ENCODE peak calls at places on chromosomes 12 and 14, in five cellular contexts. One of them, this sample, is unnamed.

GRCh38 chr14:24673534-24674203 is 39.7 kb upstream of the GZMB start:
- DNase-seq in CD8-positive, alpha-beta memory T cell: peak; percentile 84
- DNase-seq in suprapubic skin: no peak
- DNase-seq in SJSA1: no peak
- DNase-seq in neuronal stem cell: no peak
- DNase-seq in this sample: peak; percentile 65

GRCh38 chr12:130281157-130281799 is 56.4 kb upstream of the PIWIL1 start:
- DNase-seq in CD8-positive, alpha-beta memory T cell: no peak
- DNase-seq in suprapubic skin: no peak
- DNase-seq in SJSA1: no peak
- DNase-seq in neuronal stem cell: peak; percentile 23
- DNase-seq in this sample: no peak

GRCh38 chr12:51717325-51717925 is 126.4 kb downstream of the SCN8A start:
- DNase-seq in CD8-positive, alpha-beta memory T cell: no peak
- DNase-seq in suprapubic skin: no peak
- DNase-seq in SJSA1: no peak
- DNase-seq in neuronal stem cell: no peak
- DNase-seq in this sample: no peak

GRCh38 chr12:54213084-54213483 is 24.3 kb upstream of the SMUG1 start:
- DNase-seq in CD8-positive, alpha-beta memory T cell: no peak
- DNase-seq in suprapubic skin: no peak
- DNase-seq in SJSA1: no peak
- DNase-seq in neuronal stem cell: no peak
- DNase-seq in this sample: no peak

GRCh38 chr14:22819191-22819988 is 4.2 kb upstream of the SLC7A7 start:
- DNase-seq in CD8-positive, alpha-beta memory T cell: no peak
- DNase-seq in suprapubic skin: no peak
- DNase-seq in SJSA1: no peak
- DNase-seq in neuronal stem cell: no peak
- DNase-seq in this sample: no peak

GRCh38 chr12:119061208-119061796 is 80.0 kb downstream of the SRRM4 start:
- DNase-seq in CD8-positive, alpha-beta memory T cell: no peak
- DNase-seq in suprapubic skin: no peak
- DNase-seq in SJSA1: peak; percentile 40
- DNase-seq in neuronal stem cell: peak; percentile 80
- DNase-seq in this sample: no peak

GRCh38 chr12:107843351-107844311 is 69.1 kb downstream of the ASCL4 start:
- DNase-seq in CD8-positive, alpha-beta memory T cell: no peak
- DNase-seq in suprapubic skin: no peak
- DNase-seq in SJSA1: no peak
- DNase-seq in neuronal stem cell: peak; percentile 42
- DNase-seq in this sample: no peak

GRCh38 chr12:32240833-32241232 is 134.2 kb downstream of the BICD1 start:
- DNase-seq in CD8-positive, alpha-beta memory T cell: no peak
- DNase-seq in suprapubic skin: no peak
- DNase-seq in SJSA1: no peak
- DNase-seq in neuronal stem cell: no peak
- DNase-seq in this sample: no peak

GRCh38 chr12:132477009-132477702 is 12.8 kb upstream of the FBRSL1 start:
- DNase-seq in CD8-positive, alpha-beta memory T cell: no peak
- DNase-seq in suprapubic skin: no peak
- DNase-seq in SJSA1: no peak
- DNase-seq in neuronal stem cell: no peak
- DNase-seq in this sample: no peak

GRCh38 chr14:61599959-61600358 is 95.4 kb upstream of the HIF1A start:
- DNase-seq in CD8-positive, alpha-beta memory T cell: no peak
- DNase-seq in suprapubic skin: no peak
- DNase-seq in SJSA1: no peak
- DNase-seq in neuronal stem cell: no peak
- DNase-seq in this sample: no peak

GRCh38 chr14:68473794-68474193 is 319.1 kb downstream of the ZFP36L1 start:
- DNase-seq in CD8-positive, alpha-beta memory T cell: no peak
- DNase-seq in suprapubic skin: no peak
- DNase-seq in SJSA1: no peak
- DNase-seq in neuronal stem cell: no peak
- DNase-seq in this sample: no peak

GRCh38 chr14:23308721-23309445 is 2.2 kb downstream of the BCL2L2 start:
- DNase-seq in CD8-positive, alpha-beta memory T cell: no peak
- DNase-seq in suprapubic skin: no peak
- DNase-seq in SJSA1: no peak
- DNase-seq in neuronal stem cell: no peak
- DNase-seq in this sample: no peak

GRCh38 chr14:103706551-103707328 is 8.5 kb downstream of the XRCC3 start:
- DNase-seq in CD8-positive, alpha-beta memory T cell: no peak
- DNase-seq in suprapubic skin: no peak
- DNase-seq in SJSA1: no peak
- DNase-seq in neuronal stem cell: no peak
- DNase-seq in this sample: no peak

GRCh38 chr12:53999596-54000104 is 311 bp upstream of the HOXC9 start:
- DNase-seq in CD8-positive, alpha-beta memory T cell: no peak
- DNase-seq in suprapubic skin: no peak
- DNase-seq in SJSA1: peak; percentile 77
- DNase-seq in neuronal stem cell: no peak
- DNase-seq in this sample: no peak

GRCh38 chr12:21379218-21379617 is 6.5 kb downstream of the IAPP start:
- DNase-seq in CD8-positive, alpha-beta memory T cell: no peak
- DNase-seq in suprapubic skin: no peak
- DNase-seq in SJSA1: no peak
- DNase-seq in neuronal stem cell: no peak
- DNase-seq in this sample: no peak

GRCh38 chr14:79836577-79836976 is 374.7 kb downstream of the DIO2 start:
- DNase-seq in CD8-positive, alpha-beta memory T cell: no peak
- DNase-seq in suprapubic skin: no peak
- DNase-seq in SJSA1: no peak
- DNase-seq in neuronal stem cell: no peak
- DNase-seq in this sample: no peak

GRCh38 chr12:56029666-56030293 is 8.9 kb downstream of the IKZF4 start:
- DNase-seq in CD8-positive, alpha-beta memory T cell: no peak
- DNase-seq in suprapubic skin: no peak
- DNase-seq in SJSA1: peak; percentile 55
- DNase-seq in neuronal stem cell: no peak
- DNase-seq in this sample: no peak

GRCh38 chr14:63717704-63718103 is 10.2 kb downstream of the SGPP1 start:
- DNase-seq in CD8-positive, alpha-beta memory T cell: no peak
- DNase-seq in suprapubic skin: no peak
- DNase-seq in SJSA1: no peak
- DNase-seq in neuronal stem cell: no peak
- DNase-seq in this sample: no peak

GRCh38 chr14:99670361-99671229 is 13.5 kb upstream of the CYP46A1 start:
- DNase-seq in CD8-positive, alpha-beta memory T cell: peak; percentile 24
- DNase-seq in suprapubic skin: no peak
- DNase-seq in SJSA1: no peak
- DNase-seq in neuronal stem cell: peak; percentile 26
- DNase-seq in this sample: no peak

GRCh38 chr12:31820832-31821231 is 92.0 kb upstream of the AMN1 start:
- DNase-seq in CD8-positive, alpha-beta memory T cell: no peak
- DNase-seq in suprapubic skin: no peak
- DNase-seq in SJSA1: no peak
- DNase-seq in neuronal stem cell: no peak
- DNase-seq in this sample: no peak

GRCh38 chr14:95545769-95546168 is 10.9 kb downstream of the GLRX5 start:
- DNase-seq in CD8-positive, alpha-beta memory T cell: no peak
- DNase-seq in suprapubic skin: no peak
- DNase-seq in SJSA1: no peak
- DNase-seq in neuronal stem cell: no peak
- DNase-seq in this sample: no peak

GRCh38 chr14:24959791-24960331 is 90.1 kb downstream of the STXBP6 start:
- DNase-seq in CD8-positive, alpha-beta memory T cell: no peak
- DNase-seq in suprapubic skin: no peak
- DNase-seq in SJSA1: no peak
- DNase-seq in neuronal stem cell: no peak
- DNase-seq in this sample: no peak

GRCh38 chr14:75906680-75907280 is 75.0 kb downstream of the TGFB3 start:
- DNase-seq in CD8-positive, alpha-beta memory T cell: peak; percentile 68
- DNase-seq in suprapubic skin: peak; percentile 82
- DNase-seq in SJSA1: peak; percentile 52
- DNase-seq in neuronal stem cell: peak; percentile 59
- DNase-seq in this sample: peak; percentile 31

GRCh38 chr12:132207083-132207775 is 63.0 kb downstream of the NOC4L start:
- DNase-seq in CD8-positive, alpha-beta memory T cell: no peak
- DNase-seq in suprapubic skin: no peak
- DNase-seq in SJSA1: no peak
- DNase-seq in neuronal stem cell: no peak
- DNase-seq in this sample: no peak

GRCh38 chr14:95062220-95062619 is 95.1 kb downstream of the DICER1 start:
- DNase-seq in CD8-positive, alpha-beta memory T cell: no peak
- DNase-seq in suprapubic skin: no peak
- DNase-seq in SJSA1: no peak
- DNase-seq in neuronal stem cell: no peak
- DNase-seq in this sample: no peak

GRCh38 chr14:75418779-75419768 is 8.7 kb upstream of the JDP2 start:
- DNase-seq in CD8-positive, alpha-beta memory T cell: no peak
- DNase-seq in suprapubic skin: no peak
- DNase-seq in SJSA1: no peak
- DNase-seq in neuronal stem cell: peak; percentile 33
- DNase-seq in this sample: no peak

GRCh38 chr12:51836012-51836832 is 12.3 kb downstream of the FIGNL2 start:
- DNase-seq in CD8-positive, alpha-beta memory T cell: no peak
- DNase-seq in suprapubic skin: no peak
- DNase-seq in SJSA1: no peak
- DNase-seq in neuronal stem cell: no peak
- DNase-seq in this sample: no peak

GRCh38 chr12:74021937-74022336 is 515.7 kb upstream of the ATXN7L3B start:
- DNase-seq in CD8-positive, alpha-beta memory T cell: peak; percentile 30
- DNase-seq in suprapubic skin: no peak
- DNase-seq in SJSA1: peak; percentile 59
- DNase-seq in neuronal stem cell: peak; percentile 57
- DNase-seq in this sample: no peak

GRCh38 chr12:10031771-10032175 is 1.3 kb downstream of the CLEC9A start:
- DNase-seq in CD8-positive, alpha-beta memory T cell: no peak
- DNase-seq in suprapubic skin: no peak
- DNase-seq in SJSA1: peak; percentile 85
- DNase-seq in neuronal stem cell: no peak
- DNase-seq in this sample: no peak

GRCh38 chr14:74261288-74261687 is 22.0 kb downstream of the VSX2 start:
- DNase-seq in CD8-positive, alpha-beta memory T cell: no peak
- DNase-seq in suprapubic skin: no peak
- DNase-seq in SJSA1: no peak
- DNase-seq in neuronal stem cell: no peak
- DNase-seq in this sample: no peak

GRCh38 chr14:52949711-52950409 is 990 bp downstream of the FERMT2 start:
- DNase-seq in CD8-positive, alpha-beta memory T cell: no peak
- DNase-seq in suprapubic skin: no peak
- DNase-seq in SJSA1: no peak
- DNase-seq in neuronal stem cell: no peak
- DNase-seq in this sample: no peak

GRCh38 chr12:46386360-46386867 is 13.8 kb upstream of the SLC38A2 start:
- DNase-seq in CD8-positive, alpha-beta memory T cell: no peak
- DNase-seq in suprapubic skin: no peak
- DNase-seq in SJSA1: no peak
- DNase-seq in neuronal stem cell: no peak
- DNase-seq in this sample: no peak
- H3K4me1 ChIP-seq in CD8-positive, alpha-beta memory T cell: peaks cover 26% of the 10 kb centered on the region
- H3K4me1 ChIP-seq in suprapubic skin: peaks cover 83% of the 10 kb centered on the region
- H3K4me1 ChIP-seq in SJSA1: peaks cover 81% of the 10 kb centered on the region
- H3K4me1 ChIP-seq in neuronal stem cell: peaks cover 7% of the 10 kb centered on the region
- H3K4me1 ChIP-seq in this sample: peaks cover 7% of the 10 kb centered on the region

GRCh38 chr12:92402415-92402814 is 256.8 kb upstream of the BTG1 start:
- DNase-seq in CD8-positive, alpha-beta memory T cell: no peak
- DNase-seq in suprapubic skin: no peak
- DNase-seq in SJSA1: no peak
- DNase-seq in neuronal stem cell: no peak
- DNase-seq in this sample: no peak

GRCh38 chr12:92403210-92404175 is 257.8 kb upstream of the BTG1 start:
- DNase-seq in CD8-positive, alpha-beta memory T cell: peak; percentile 70
- DNase-seq in suprapubic skin: no peak
- DNase-seq in SJSA1: no peak
- DNase-seq in neuronal stem cell: no peak
- DNase-seq in this sample: peak; percentile 47

GRCh38 chr12:92408072-92408900 is 262.6 kb upstream of the BTG1 start:
- DNase-seq in CD8-positive, alpha-beta memory T cell: peak; percentile 59
- DNase-seq in suprapubic skin: no peak
- DNase-seq in SJSA1: peak; percentile 46
- DNase-seq in neuronal stem cell: no peak
- DNase-seq in this sample: peak; percentile 6

GRCh38 chr12:92404259-92404894 is 258.7 kb upstream of the BTG1 start:
- DNase-seq in CD8-positive, alpha-beta memory T cell: no peak
- DNase-seq in suprapubic skin: no peak
- DNase-seq in SJSA1: no peak
- DNase-seq in neuronal stem cell: no peak
- DNase-seq in this sample: no peak

GRCh38 chr12:92404921-92405320 is 259.3 kb upstream of the BTG1 start:
- DNase-seq in CD8-positive, alpha-beta memory T cell: no peak
- DNase-seq in suprapubic skin: no peak
- DNase-seq in SJSA1: no peak
- DNase-seq in neuronal stem cell: no peak
- DNase-seq in this sample: no peak
- H3K27ac ChIP-seq in CD8-positive, alpha-beta memory T cell: peak overlapping the region; percentile 41
- H3K27ac ChIP-seq in suprapubic skin: no peak overlapping the region
- H3K27ac ChIP-seq in SJSA1: no peak overlapping the region
- H3K27ac ChIP-seq in neuronal stem cell: no peak overlapping the region
- H3K27ac ChIP-seq in this sample: peak overlapping the region; percentile 85

DNA sequence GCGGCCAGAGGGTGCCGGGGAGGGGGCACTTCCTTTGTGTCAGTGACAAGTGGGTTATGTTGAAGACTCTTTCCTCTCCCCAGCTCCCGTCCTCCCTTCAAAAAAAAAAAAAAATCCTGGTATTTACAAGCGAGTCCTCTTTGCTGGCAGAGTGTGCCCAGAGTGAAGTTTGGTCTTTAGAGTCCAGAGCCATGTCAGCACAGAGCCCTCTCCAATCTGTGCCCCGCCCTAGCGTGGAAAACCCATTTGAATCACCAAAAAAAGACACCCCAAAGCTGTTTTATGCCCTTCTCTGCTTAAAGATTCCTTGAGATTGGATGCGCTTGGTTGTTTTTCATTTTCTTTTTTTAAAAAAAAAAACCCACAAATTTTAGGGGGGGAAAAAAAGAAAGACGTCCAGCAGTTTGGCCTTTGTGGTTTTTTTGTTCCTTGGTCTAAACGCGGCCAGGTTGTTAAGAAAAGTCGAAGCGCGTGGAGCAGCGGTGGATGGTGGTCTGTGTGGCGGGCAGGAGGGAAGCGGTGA is 3.3 kb downstream of the NKX2-1 start:
- DNase-seq in CD8-positive, alpha-beta memory T cell: no peak
- DNase-seq in suprapubic skin: no peak
- DNase-seq in SJSA1: no peak
- DNase-seq in neuronal stem cell: no peak
- DNase-seq in this sample: no peak
- H3K4me1 ChIP-seq in CD8-positive, alpha-beta memory T cell: no peaks in the 10 kb centered on the region
- H3K4me1 ChIP-seq in suprapubic skin: peaks cover 46% of the 10 kb centered on the region
- H3K4me1 ChIP-seq in SJSA1: peaks cover 17% of the 10 kb centered on the region
- H3K4me1 ChIP-seq in neuronal stem cell: no peaks in the 10 kb centered on the region
- H3K4me1 ChIP-seq in this sample: peaks cover 11% of the 10 kb centered on the region

GRCh38 chr12:88578274-88578673 is 2.0 kb downstream of the KITLG start:
- DNase-seq in CD8-positive, alpha-beta memory T cell: no peak
- DNase-seq in suprapubic skin: no peak
- DNase-seq in SJSA1: no peak
- DNase-seq in neuronal stem cell: no peak
- DNase-seq in this sample: no peak

GRCh38 chr12:88578821-88579518 is 1.3 kb downstream of the KITLG start:
- DNase-seq in CD8-positive, alpha-beta memory T cell: no peak
- DNase-seq in suprapubic skin: no peak
- DNase-seq in SJSA1: no peak
- DNase-seq in neuronal stem cell: peak; percentile 31
- DNase-seq in this sample: no peak

GRCh38 chr12:88579941-88580871 is at the start of gene KITLG:
- DNase-seq in CD8-positive, alpha-beta memory T cell: no peak
- DNase-seq in suprapubic skin: peak; percentile 90
- DNase-seq in SJSA1: peak; percentile 68
- DNase-seq in neuronal stem cell: peak; percentile 84
- DNase-seq in this sample: no peak

GRCh38 chr12:88577537-88577936 is 2.7 kb downstream of the KITLG start:
- DNase-seq in CD8-positive, alpha-beta memory T cell: no peak
- DNase-seq in suprapubic skin: no peak
- DNase-seq in SJSA1: no peak
- DNase-seq in neuronal stem cell: no peak
- DNase-seq in this sample: no peak

GRCh38 chr12:88579572-88579940 is 715 bp downstream of the KITLG start:
- DNase-seq in CD8-positive, alpha-beta memory T cell: no peak
- DNase-seq in suprapubic skin: no peak
- DNase-seq in SJSA1: peak; percentile 41
- DNase-seq in neuronal stem cell: no peak
- DNase-seq in this sample: no peak
- H3K27ac ChIP-seq in CD8-positive, alpha-beta memory T cell: no peak overlapping the region
- H3K27ac ChIP-seq in suprapubic skin: peak overlapping the region; percentile 67
- H3K27ac ChIP-seq in SJSA1: no peak overlapping the region
- H3K27ac ChIP-seq in neuronal stem cell: no peak overlapping the region
- H3K27ac ChIP-seq in this sample: no peak overlapping the region